ENCODE peak calls at places on chromosomes 4 and X, in seven cellular contexts. Y is PC-3, W is PC-9, M is psoas muscle, B is OCI-LY7, E is uterus, X is sigmoid colon. K is an unnamed sample.

GRCh38 chrX:100946521-100946920 is 17.8 kb upstream of the XKRX start:
- DNase-seq in B (no peak), X (no peak), Y (peak; percentile 28), E (no peak), M (no peak), W (peak; percentile 73), K (no peak)

GRCh38 chr4:53885668-53886067 is 178.7 kb downstream of the CHIC2 start:
- DNase-seq in W (no peak), M (peak; percentile 32), X (no peak), B (no peak), Y (no peak), E (no peak), K (no peak)

GRCh38 chrX:84165716-84166115 is 22.3 kb downstream of the RPS6KA6 start:
- DNase-seq in M (no peak), X (no peak), B (no peak), E (no peak), Y (no peak), W (no peak), K (no peak)

GRCh38 chr4:140223056-140223810 is 69.2 kb upstream of the MAML3 start:
- DNase-seq in B (no peak), E (no peak), X (no peak), W (no peak), Y (peak; percentile 63), M (no peak), K (no peak)

GRCh38 chrX:1520350-1520749 is 16.6 kb downstream of the P2RY8 start:
- DNase-seq in M (no peak), B (no peak), Y (no peak), X (no peak), W (no peak), E (no peak), K (no peak)

GRCh38 chr4:140250989-140251552 is 97.1 kb upstream of the MAML3 start:
- DNase-seq in W (peak; percentile 38), X (no peak), E (no peak), M (no peak), Y (no peak), B (no peak), K (no peak)

GRCh38 chrX:57821703-57822375 is 88.4 kb downstream of the ZXDA start:
- DNase-seq in B (peak; percentile 65), E (peak; percentile 28), M (no peak), Y (peak; percentile 75), W (no peak), X (no peak), K (peak; percentile 19)

GRCh38 chrX:110120025-110120424 is 117.1 kb downstream of the TMEM164 start:
- DNase-seq in B (no peak), W (no peak), M (no peak), E (no peak), Y (no peak), X (no peak), K (no peak)

GRCh38 chr4:10667651-10668341 is 16.8 kb downstream of the CLNK start:
- DNase-seq in B (no peak), X (no peak), M (no peak), Y (no peak), W (no peak), E (no peak), K (no peak)

GRCh38 chr4:51851090-51851936 is 8.4 kb downstream of the DCUN1D4 start:
- DNase-seq in E (no peak), M (no peak), B (peak; percentile 19), X (no peak), Y (no peak), W (no peak), K (no peak)

GRCh38 chr4:110614981-110615365 is 7.9 kb downstream of the PITX2 start:
- DNase-seq in X (no peak), W (no peak), Y (no peak), B (no peak), M (no peak), E (no peak), K (no peak)

GRCh38 chrX:134520860-134521390 is 61.0 kb downstream of the HPRT1 start:
- DNase-seq in M (no peak), Y (peak; percentile 79), E (no peak), B (peak; percentile 41), X (no peak), W (peak; percentile 66), K (peak; percentile 30)

GRCh38 chr4:40255722-40256281 is 59.0 kb downstream of the RHOH start:
- DNase-seq in X (no peak), E (no peak), Y (peak; percentile 88), M (no peak), W (peak; percentile 95), B (no peak), K (peak; percentile 89)

GRCh38 chr4:8738471-8738931 is 133.1 kb downstream of the HMX1 start:
- DNase-seq in X (peak; percentile 52), B (no peak), E (no peak), M (no peak), Y (no peak), W (no peak), K (no peak)

GRCh38 chrX:9656277-9656676 is 109.4 kb downstream of the GPR143 start:
- DNase-seq in M (no peak), B (no peak), E (no peak), W (peak; percentile 38), X (no peak), Y (peak; percentile 27), K (no peak)

GRCh38 chr4:156889616-156890594 is 81.7 kb downstream of the PDGFC start:
- DNase-seq in W (no peak), M (peak; percentile 39), Y (no peak), X (peak; percentile 74), B (no peak), E (no peak), K (no peak)

GRCh38 chr4:8188085-8188484 is 11.0 kb upstream of the SH3TC1 start:
- DNase-seq in X (no peak), Y (peak; percentile 35), W (no peak), E (no peak), B (no peak), M (no peak), K (peak; percentile 51)

GRCh38 chr4:184215709-184216328 is 1.9 kb downstream of the ENPP6 start:
- DNase-seq in B (no peak), X (no peak), Y (no peak), M (no peak), W (no peak), E (no peak), K (no peak)

GRCh38 chr4:184217569-184218131 is at the start of gene ENPP6:
- DNase-seq in B (no peak), Y (no peak), M (no peak), X (no peak), W (no peak), E (no peak), K (no peak)

GRCh38 chr4:184216436-184217004 is 1.2 kb downstream of the ENPP6 start:
- DNase-seq in Y (no peak), M (no peak), X (no peak), W (no peak), B (no peak), E (no peak), K (no peak)
- H3K27ac ChIP-seq in Y (no peak overlapping the region), M (no peak overlapping the region), X (no peak overlapping the region), W (no peak overlapping the region), B (no peak overlapping the region), E (no peak overlapping the region), K (no peak overlapping the region)

GRCh38 chrX:54359408-54359807 is 1.6 kb upstream of the WNK3 start:
- DNase-seq in M (no peak), X (no peak), W (no peak), Y (no peak), B (no peak), E (no peak), K (no peak)
- H3K27ac ChIP-seq in M (no peak overlapping the region), X (peak overlapping the region; percentile 71), W (no peak overlapping the region), Y (no peak overlapping the region), B (no peak overlapping the region), E (no peak overlapping the region), K (peak overlapping the region; percentile 87)

GRCh38 chr4:89110541-89110985 is 770 bp upstream of the TIGD2 start:
- DNase-seq in B (no peak), Y (peak; percentile 3), X (no peak), M (peak; percentile 17), E (no peak), W (no peak), K (peak; percentile 20)

GRCh38 chr4:89111833-89112563 is 665 bp downstream of the TIGD2 start:
- DNase-seq in M (no peak), E (no peak), Y (peak; percentile 73), B (no peak), X (no peak), W (peak; percentile 92), K (peak; percentile 87)

GRCh38 chr4:89113415-89113814 is 2.1 kb downstream of the TIGD2 start:
- DNase-seq in X (no peak), E (no peak), M (no peak), B (no peak), W (no peak), Y (no peak), K (no peak)

GRCh38 chr4:89109841-89110540 is 1.3 kb upstream of the TIGD2 start:
- DNase-seq in Y (no peak), W (no peak), E (no peak), B (no peak), M (no peak), X (no peak), K (no peak)

GRCh38 chr4:89110986-89111832 is at the start of gene TIGD2:
- DNase-seq in B (peak; percentile 85), W (peak; percentile 60), Y (peak; percentile 82), M (peak; percentile 92), E (peak; percentile 83), X (peak; percentile 93), K (peak; percentile 93)
- H3K27ac ChIP-seq in B (no peak within 1 kb of the TSS), W (peak within 1 kb of the TSS; percentile 59), Y (peak within 1 kb of the TSS; percentile 11), M (peak within 1 kb of the TSS; percentile 83), E (peak within 1 kb of the TSS; percentile 64), X (peak within 1 kb of the TSS; percentile 87), K (peak within 1 kb of the TSS; percentile 81)

GRCh38 chrX:48589482-48590162 is 7.7 kb upstream of the WDR13 start:
- DNase-seq in W (no peak), M (no peak), E (no peak), B (no peak), Y (no peak), X (no peak), K (no peak)
- H3K27ac ChIP-seq in W (no peak overlapping the region), M (peak overlapping the region; percentile 27), E (no peak overlapping the region), B (no peak overlapping the region), Y (no peak overlapping the region), X (no peak overlapping the region), K (peak overlapping the region; percentile 93)

GRCh38 chr4:6644792-6645530 is 4.5 kb downstream of the MRFAP1 start:
- DNase-seq in M (no peak), X (no peak), W (no peak), E (no peak), Y (no peak), B (no peak), K (no peak)
- H3K27ac ChIP-seq in M (peak overlapping the region; percentile 13), X (no peak overlapping the region), W (no peak overlapping the region), E (no peak overlapping the region), Y (no peak overlapping the region), B (no peak overlapping the region), K (no peak overlapping the region)

GRCh38 chrX:103536071-103536470 is 16.8 kb upstream of the RAB40A start:
- DNase-seq in Y (no peak), E (peak; percentile 51), X (no peak), W (no peak), B (no peak), M (no peak), K (no peak)
- H3K27ac ChIP-seq in Y (no peak overlapping the region), E (peak overlapping the region; percentile 97), X (peak overlapping the region; percentile 63), W (no peak overlapping the region), B (no peak overlapping the region), M (no peak overlapping the region), K (no peak overlapping the region)

GRCh38 chr4:26030780-26031179 is 116.8 kb downstream of the SMIM20 start:
- DNase-seq in X (no peak), M (no peak), B (no peak), E (no peak), W (no peak), Y (no peak), K (no peak)
- H3K27ac ChIP-seq in X (no peak overlapping the region), M (no peak overlapping the region), B (no peak overlapping the region), E (peak overlapping the region; percentile 92), W (no peak overlapping the region), Y (no peak overlapping the region), K (no peak overlapping the region)